ENCODE peak calls at places on chromosomes 5 and 9, in ten cellular contexts. One of them, this sample, is unnamed.

GRCh38 chr9:88733651-88734470 is 198.9 kb downstream of the NXNL2 start:
- DNase-seq in HS-27A: no peak
- DNase-seq in NCI-H1105 treated with DMSO at 0.1 percent for 48 hours: no peak
- DNase-seq in T1000: peak; percentile 32
- DNase-seq in iris pigment epithelial cell: peak; percentile 75
- DNase-seq in HEK293T: no peak
- DNase-seq in stimulated activated CD4-positive, alpha-beta T cell treated with anti-CD3 and anti-CD28 coated beads, Interleukin-1b, Interleukin-23, amount 100 ng/mL, for 1 hour: no peak
- DNase-seq in activated naive CD4-positive, alpha-beta T cell: no peak
- DNase-seq in HCT116: no peak
- DNase-seq in COR-L47: no peak
- DNase-seq in this sample: no peak

GRCh38 chr9:36739538-36740116 is 166.9 kb downstream of the MELK start:
- DNase-seq in HS-27A: no peak
- DNase-seq in NCI-H1105 treated with DMSO at 0.1 percent for 48 hours: no peak
- DNase-seq in T1000: no peak
- DNase-seq in iris pigment epithelial cell: no peak
- DNase-seq in HEK293T: no peak
- DNase-seq in stimulated activated CD4-positive, alpha-beta T cell treated with anti-CD3 and anti-CD28 coated beads, Interleukin-1b, Interleukin-23, amount 100 ng/mL, for 1 hour: no peak
- DNase-seq in activated naive CD4-positive, alpha-beta T cell: no peak
- DNase-seq in HCT116: no peak
- DNase-seq in COR-L47: no peak
- DNase-seq in this sample: no peak

GRCh38 chr9:107223381-107223780 is 59.7 kb upstream of the RAD23B start:
- DNase-seq in HS-27A: no peak
- DNase-seq in NCI-H1105 treated with DMSO at 0.1 percent for 48 hours: no peak
- DNase-seq in T1000: no peak
- DNase-seq in iris pigment epithelial cell: no peak
- DNase-seq in HEK293T: no peak
- DNase-seq in stimulated activated CD4-positive, alpha-beta T cell treated with anti-CD3 and anti-CD28 coated beads, Interleukin-1b, Interleukin-23, amount 100 ng/mL, for 1 hour: no peak
- DNase-seq in activated naive CD4-positive, alpha-beta T cell: no peak
- DNase-seq in HCT116: no peak
- DNase-seq in COR-L47: no peak
- DNase-seq in this sample: no peak

GRCh38 chr5:83509535-83509934 is 38.0 kb downstream of the VCAN start:
- DNase-seq in HS-27A: no peak
- DNase-seq in NCI-H1105 treated with DMSO at 0.1 percent for 48 hours: peak; percentile 44
- DNase-seq in T1000: no peak
- DNase-seq in iris pigment epithelial cell: peak; percentile 77
- DNase-seq in HEK293T: peak; percentile 23
- DNase-seq in stimulated activated CD4-positive, alpha-beta T cell treated with anti-CD3 and anti-CD28 coated beads, Interleukin-1b, Interleukin-23, amount 100 ng/mL, for 1 hour: no peak
- DNase-seq in activated naive CD4-positive, alpha-beta T cell: no peak
- DNase-seq in HCT116: no peak
- DNase-seq in COR-L47: no peak
- DNase-seq in this sample: no peak

GRCh38 chr5:111135406-111135805 is 43.3 kb downstream of the WDR36 start:
- DNase-seq in HS-27A: no peak
- DNase-seq in NCI-H1105 treated with DMSO at 0.1 percent for 48 hours: no peak
- DNase-seq in T1000: no peak
- DNase-seq in iris pigment epithelial cell: no peak
- DNase-seq in HEK293T: no peak
- DNase-seq in stimulated activated CD4-positive, alpha-beta T cell treated with anti-CD3 and anti-CD28 coated beads, Interleukin-1b, Interleukin-23, amount 100 ng/mL, for 1 hour: no peak
- DNase-seq in activated naive CD4-positive, alpha-beta T cell: no peak
- DNase-seq in HCT116: no peak
- DNase-seq in COR-L47: no peak
- DNase-seq in this sample: no peak

GRCh38 chr9:76610009-76610352 is 151.0 kb downstream of the GCNT1 start:
- DNase-seq in HS-27A: no peak
- DNase-seq in NCI-H1105 treated with DMSO at 0.1 percent for 48 hours: no peak
- DNase-seq in T1000: no peak
- DNase-seq in iris pigment epithelial cell: peak; percentile 77
- DNase-seq in HEK293T: no peak
- DNase-seq in stimulated activated CD4-positive, alpha-beta T cell treated with anti-CD3 and anti-CD28 coated beads, Interleukin-1b, Interleukin-23, amount 100 ng/mL, for 1 hour: no peak
- DNase-seq in activated naive CD4-positive, alpha-beta T cell: no peak
- DNase-seq in HCT116: no peak
- DNase-seq in COR-L47: no peak
- DNase-seq in this sample: no peak

GRCh38 chr9:91820949-91821880 is 128.8 kb downstream of the ROR2 start:
- DNase-seq in HS-27A: no peak
- DNase-seq in NCI-H1105 treated with DMSO at 0.1 percent for 48 hours: no peak
- DNase-seq in T1000: no peak
- DNase-seq in iris pigment epithelial cell: no peak
- DNase-seq in HEK293T: no peak
- DNase-seq in stimulated activated CD4-positive, alpha-beta T cell treated with anti-CD3 and anti-CD28 coated beads, Interleukin-1b, Interleukin-23, amount 100 ng/mL, for 1 hour: no peak
- DNase-seq in activated naive CD4-positive, alpha-beta T cell: no peak
- DNase-seq in HCT116: no peak
- DNase-seq in COR-L47: no peak
- DNase-seq in this sample: no peak

GRCh38 chr5:129122560-129122959 is 28.0 kb downstream of the ISOC1 start:
- DNase-seq in HS-27A: no peak
- DNase-seq in NCI-H1105 treated with DMSO at 0.1 percent for 48 hours: no peak
- DNase-seq in T1000: no peak
- DNase-seq in iris pigment epithelial cell: no peak
- DNase-seq in HEK293T: no peak
- DNase-seq in stimulated activated CD4-positive, alpha-beta T cell treated with anti-CD3 and anti-CD28 coated beads, Interleukin-1b, Interleukin-23, amount 100 ng/mL, for 1 hour: no peak
- DNase-seq in activated naive CD4-positive, alpha-beta T cell: no peak
- DNase-seq in HCT116: no peak
- DNase-seq in COR-L47: no peak
- DNase-seq in this sample: no peak

GRCh38 chr9:93220627-93221425 is 36.9 kb downstream of the WNK2 start:
- DNase-seq in HS-27A: no peak
- DNase-seq in NCI-H1105 treated with DMSO at 0.1 percent for 48 hours: no peak
- DNase-seq in T1000: no peak
- DNase-seq in iris pigment epithelial cell: no peak
- DNase-seq in HEK293T: no peak
- DNase-seq in stimulated activated CD4-positive, alpha-beta T cell treated with anti-CD3 and anti-CD28 coated beads, Interleukin-1b, Interleukin-23, amount 100 ng/mL, for 1 hour: no peak
- DNase-seq in activated naive CD4-positive, alpha-beta T cell: no peak
- DNase-seq in HCT116: no peak
- DNase-seq in COR-L47: no peak
- DNase-seq in this sample: no peak

GRCh38 chr5:58235279-58235678 is 224.6 kb downstream of the PLK2 start:
- DNase-seq in HS-27A: no peak
- DNase-seq in NCI-H1105 treated with DMSO at 0.1 percent for 48 hours: no peak
- DNase-seq in T1000: no peak
- DNase-seq in iris pigment epithelial cell: peak; percentile 75
- DNase-seq in HEK293T: no peak
- DNase-seq in stimulated activated CD4-positive, alpha-beta T cell treated with anti-CD3 and anti-CD28 coated beads, Interleukin-1b, Interleukin-23, amount 100 ng/mL, for 1 hour: no peak
- DNase-seq in activated naive CD4-positive, alpha-beta T cell: no peak
- DNase-seq in HCT116: no peak
- DNase-seq in COR-L47: no peak
- DNase-seq in this sample: no peak

GRCh38 chr5:167754501-167754941 is 536.9 kb upstream of the WWC1 start:
- DNase-seq in HS-27A: no peak
- DNase-seq in NCI-H1105 treated with DMSO at 0.1 percent for 48 hours: no peak
- DNase-seq in T1000: no peak
- DNase-seq in iris pigment epithelial cell: peak; percentile 30
- DNase-seq in HEK293T: no peak
- DNase-seq in stimulated activated CD4-positive, alpha-beta T cell treated with anti-CD3 and anti-CD28 coated beads, Interleukin-1b, Interleukin-23, amount 100 ng/mL, for 1 hour: no peak
- DNase-seq in activated naive CD4-positive, alpha-beta T cell: no peak
- DNase-seq in HCT116: no peak
- DNase-seq in COR-L47: no peak
- DNase-seq in this sample: no peak

This sample was measured in SW 1271.